ENCODE peak calls at places on chromosomes 12 and 14, in nine cellular contexts. A, Y, Q, U, G, T, W, L and H are unnamed samples.

GRCh38 chr14:83988274-83988673 is 1541.7 kb upstream of the FLRT2 start:
- DNase-seq in A (no peak), Y (no peak), Q (peak; percentile 27), U (no peak), G (no peak), T (no peak), W (no peak), L (no peak), H (no peak)

GRCh38 chr12:76026643-76027063 is 4.9 kb downstream of the PHLDA1 start:
- DNase-seq in A (no peak), Y (no peak), Q (no peak), U (no peak), G (no peak), T (peak; percentile 90), W (peak; percentile 73), L (no peak), H (no peak)

GRCh38 chr14:55756563-55756962 is 176.6 kb downstream of the KTN1 start:
- DNase-seq in A (no peak), Y (no peak), Q (no peak), U (no peak), G (no peak), T (no peak), W (no peak), L (no peak), H (no peak)

GRCh38 chr12:67774983-67775587 is 126.5 kb downstream of the DYRK2 start:
- DNase-seq in A (no peak), Y (no peak), Q (no peak), U (no peak), G (no peak), T (no peak), W (no peak), L (no peak), H (no peak)

GRCh38 chr14:26984318-26985177 is 386.7 kb upstream of the NOVA1 start:
- DNase-seq in A (no peak), Y (no peak), Q (peak; percentile 61), U (peak; percentile 65), G (peak; percentile 24), T (peak; percentile 57), W (peak; percentile 73), L (peak; percentile 30), H (no peak)

GRCh38 chr12:79008591-79008990 is 144.0 kb downstream of the SYT1 start:
- DNase-seq in A (no peak), Y (no peak), Q (no peak), U (no peak), G (no peak), T (no peak), W (no peak), L (no peak), H (no peak)

GRCh38 chr12:130401703-130402102 is 64.0 kb downstream of the PIWIL1 start:
- DNase-seq in A (no peak), Y (no peak), Q (no peak), U (no peak), G (no peak), T (no peak), W (no peak), L (no peak), H (no peak)

GRCh38 chr12:79020106-79020505 is 155.5 kb downstream of the SYT1 start:
- DNase-seq in A (no peak), Y (no peak), Q (no peak), U (no peak), G (no peak), T (peak; percentile 26), W (peak; percentile 17), L (peak; percentile 56), H (no peak)

GRCh38 chr12:81627336-81628189 is 131.6 kb downstream of the PPFIA2 start:
- DNase-seq in A (no peak), Y (no peak), Q (no peak), U (no peak), G (peak; percentile 24), T (peak; percentile 47), W (peak; percentile 69), L (peak; percentile 38), H (peak; percentile 18)

GRCh38 chr12:94771741-94772140 is 121.4 kb upstream of the TMCC3 start:
- DNase-seq in A (no peak), Y (no peak), Q (no peak), U (no peak), G (no peak), T (no peak), W (no peak), L (no peak), H (no peak)

GRCh38 chr14:68656452-68656851 is 136.4 kb downstream of the ZFP36L1 start:
- DNase-seq in A (no peak), Y (no peak), Q (peak; percentile 9), U (no peak), G (no peak), T (no peak), W (no peak), L (no peak), H (no peak)

GRCh38 chr12:124568431-124569374 is 1.3 kb upstream of the NCOR2 start:
- DNase-seq in A (peak; percentile 86), Y (no peak), Q (no peak), U (peak; percentile 67), G (no peak), T (no peak), W (peak; percentile 98), L (peak; percentile 94), H (no peak)

GRCh38 chr12:124397807-124398577 is 103.1 kb downstream of the RFLNA start:
- DNase-seq in A (no peak), Y (no peak), Q (peak; percentile 57), U (no peak), G (no peak), T (no peak), W (no peak), L (no peak), H (no peak)

GRCh38 chr14:59819446-59820088 is 51.0 kb downstream of the RTN1 start:
- DNase-seq in A (no peak), Y (no peak), Q (no peak), U (no peak), G (no peak), T (no peak), W (no peak), L (no peak), H (no peak)

GRCh38 chr14:59811850-59812249 is 58.7 kb downstream of the RTN1 start:
- DNase-seq in A (no peak), Y (no peak), Q (no peak), U (no peak), G (no peak), T (no peak), W (no peak), L (no peak), H (no peak)

DNA sequence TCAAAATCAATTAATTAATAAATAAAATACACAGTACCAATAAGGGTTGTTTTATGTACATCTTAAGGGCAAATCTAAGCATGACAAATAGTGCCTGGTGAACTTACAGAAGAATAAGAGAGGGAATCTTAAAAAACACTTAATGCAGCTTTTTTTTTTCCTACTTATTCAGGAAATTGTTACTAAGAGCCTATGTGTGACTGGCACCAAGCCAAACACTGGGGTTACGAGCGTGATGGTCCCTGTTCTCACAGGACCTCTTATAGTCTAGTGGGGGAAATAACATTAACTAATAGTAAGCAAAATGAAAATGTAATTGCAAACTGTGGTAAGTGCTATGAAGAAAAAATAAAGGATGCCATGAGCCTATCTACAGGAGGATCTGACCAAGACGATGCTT is 53.6 kb downstream of the RTN1 start:
- DNase-seq in A (no peak), Y (no peak), Q (no peak), U (no peak), G (no peak), T (peak; percentile 1), W (no peak), L (no peak), H (no peak)
- H3K4me3 ChIP-seq in A (no peak overlapping the region), Y (no peak overlapping the region), Q (no peak overlapping the region), U (no peak overlapping the region), G (no peak overlapping the region), T (no peak overlapping the region), W (no peak overlapping the region), L (no peak overlapping the region), H (no peak overlapping the region)

DNA sequence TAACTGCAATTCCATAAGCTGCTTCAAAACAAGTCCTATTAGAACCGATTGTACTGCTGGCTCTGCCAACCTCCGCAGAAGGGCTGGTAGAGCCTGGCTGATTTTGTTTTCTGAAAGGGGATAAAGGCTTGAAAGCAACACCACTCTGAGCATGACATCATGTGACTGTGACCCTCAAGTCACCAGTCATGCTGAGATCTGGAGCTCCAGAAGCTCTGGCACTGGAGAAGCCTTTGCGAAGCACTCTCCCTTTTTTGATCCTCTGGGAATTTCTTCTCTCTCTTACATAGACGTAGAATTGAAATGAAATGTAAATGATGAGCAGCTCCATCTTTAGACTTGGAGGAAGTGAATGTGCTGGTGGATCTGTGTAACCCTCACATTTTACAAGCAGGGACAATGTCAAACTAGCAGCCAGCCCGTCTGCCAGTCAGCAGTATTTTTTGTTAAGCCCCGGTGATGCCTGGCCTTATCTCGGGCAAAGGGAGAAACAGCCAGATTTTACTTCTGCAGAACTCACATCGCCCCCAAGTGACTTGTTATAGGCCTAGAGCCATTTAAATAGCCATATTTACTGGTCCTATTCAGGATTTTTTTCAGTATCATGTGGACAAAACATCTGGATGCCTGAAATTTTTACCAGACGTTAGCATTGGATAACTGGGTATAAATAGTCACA is 112.1 kb upstream of the NPAS3 start:
- DNase-seq in A (no peak), Y (no peak), Q (no peak), U (no peak), G (no peak), T (no peak), W (peak; percentile 32), L (peak; percentile 23), H (no peak)
- TF ChIP-seq CTCF in A (no peak), Y (no peak), Q (no peak), U (no peak), G (no peak), T (no peak), W (peak; percentile 35), L (no peak), H (peak; percentile 30)

GRCh38 chr14:103127356-103127755 is 4.1 kb downstream of the TNFAIP2 start:
- DNase-seq in A (no peak), Y (no peak), Q (no peak), U (no peak), G (no peak), T (no peak), W (no peak), L (no peak), H (no peak)
- H3K4me3 ChIP-seq in A (no peak overlapping the region), Y (no peak overlapping the region), Q (peak overlapping the region; percentile 20), U (no peak overlapping the region), G (peak overlapping the region; percentile 54), T (no peak overlapping the region), W (no peak overlapping the region), L (no peak overlapping the region), H (peak overlapping the region; percentile 31)

GRCh38 chr12:113007166-113007565 is 28.8 kb downstream of the OAS2 start:
- DNase-seq in A (no peak), Y (no peak), Q (no peak), U (no peak), G (no peak), T (peak; percentile 60), W (peak; percentile 91), L (peak; percentile 80), H (peak; percentile 41)

GRCh38 chr12:113006641-113007040 is 28.3 kb downstream of the OAS2 start:
- DNase-seq in A (no peak), Y (no peak), Q (no peak), U (no peak), G (no peak), T (no peak), W (no peak), L (no peak), H (no peak)

GRCh38 chr12:113002676-113003075 is 24.4 kb downstream of the OAS2 start:
- DNase-seq in A (no peak), Y (no peak), Q (no peak), U (no peak), G (no peak), T (no peak), W (no peak), L (no peak), H (no peak)

GRCh38 chr12:113003631-113004030 is 25.3 kb downstream of the OAS2 start:
- DNase-seq in A (no peak), Y (no peak), Q (no peak), U (no peak), G (no peak), T (no peak), W (no peak), L (no peak), H (no peak)

GRCh38 chr12:113005759-113006158 is 27.4 kb downstream of the OAS2 start:
- DNase-seq in A (no peak), Y (no peak), Q (no peak), U (no peak), G (no peak), T (no peak), W (no peak), L (no peak), H (no peak)
- TF ChIP-seq CTCF in A (no peak), Y (no peak), Q (no peak), U (no peak), G (peak; percentile 63), T (peak; percentile 30), W (peak; percentile 49), L (peak; percentile 11), H (peak; percentile 60)